ENCODE peak calls at places on chromosomes 4 and X, in six cellular contexts. S, V, A, Z, P and L are unnamed samples.

GRCh38 chrX:20711366-20711765 is 444.7 kb upstream of the RPS6KA3 start:
- DNase-seq in V (no peak), A (no peak), S (peak), P (no peak), Z (no peak), L (no peak)

GRCh38 chr4:163332526-163333405 is at the start of gene NPY1R:
- DNase-seq in Z (peak), S (peak), P (peak), A (peak), V (peak), L (peak)

GRCh38 chr4:32462944-32463343 is 1742.8 kb downstream of the PCDH7 start:
- DNase-seq in S (no peak), Z (no peak), A (peak), V (no peak), P (no peak), L (peak)

GRCh38 chrX:93120805-93121204 is 552.6 kb downstream of the NAP1L3 start:
- DNase-seq in V (no peak), S (no peak), P (no peak), Z (no peak), A (no peak), L (no peak)

GRCh38 chr4:112526061-112526460 is 10.1 kb upstream of the NEUROG2 start:
- DNase-seq in P (no peak), A (no peak), S (no peak), V (no peak), Z (no peak), L (no peak)

GRCh38 chrX:150158554-150159332 is 204.4 kb upstream of the MAMLD1 start:
- DNase-seq in Z (no peak), S (no peak), P (no peak), V (no peak), A (no peak), L (no peak)

GRCh38 chr4:126123933-126124332 is 809.2 kb downstream of the FAT4 start:
- DNase-seq in P (no peak), V (no peak), Z (no peak), S (no peak), A (no peak), L (no peak)

GRCh38 chrX:110665636-110666035 is 130.0 kb downstream of the CHRDL1 start:
- DNase-seq in S (no peak), V (no peak), P (no peak), Z (peak), A (peak), L (peak)

GRCh38 chrX:19070555-19070994 is 51.7 kb downstream of the ADGRG2 start:
- DNase-seq in Z (no peak), P (no peak), V (no peak), S (no peak), A (no peak), L (no peak)

GRCh38 chrX:150899191-150899757 is 806 bp upstream of the CD99L2 start:
- DNase-seq in V (peak), A (peak), Z (peak), S (peak), P (peak), L (peak)

GRCh38 chrX:10423716-10424115 is 196.7 kb downstream of the MID1 start:
- DNase-seq in P (no peak), A (no peak), V (no peak), Z (no peak), S (no peak), L (no peak)

GRCh38 chr4:55447826-55448225 is 52.1 kb downstream of the TMEM165 start:
- DNase-seq in Z (no peak), S (no peak), P (no peak), A (no peak), V (no peak), L (no peak)

GRCh38 chr4:127656047-127656680 is 23.4 kb downstream of the INTU start:
- DNase-seq in P (no peak), S (no peak), Z (no peak), A (no peak), V (no peak), L (no peak)

GRCh38 chr4:145880355-145880960 is 58.2 kb downstream of the ZNF827 start:
- DNase-seq in A (no peak), S (no peak), Z (no peak), V (no peak), P (no peak), L (no peak)

GRCh38 chrX:135520022-135520552 is 373 bp upstream of the INTS6L start:
- DNase-seq in A (no peak), P (no peak), Z (no peak), S (no peak), V (no peak), L (peak)

GRCh38 chr4:184166736-184167135 is 50.9 kb downstream of the ENPP6 start:
- DNase-seq in S (no peak), A (no peak), P (no peak), Z (no peak), V (no peak), L (no peak)